ENCODE peak calls at places on chromosomes 5 and 9, in ten cellular contexts. O is GM23338, N is endothelial cell of umbilical vein, S is fibroblast of lung, K is OCI-LY7, L is astrocyte, A is HCT116, D is PC-3, T is mesendoderm, U is HepG2. V is an unnamed sample. For H3K79me2, the result is how much of the 10 kb centered on the place peaks cover.

GRCh38 chr9:4027616-4028015 is 272.3 kb downstream of the GLIS3 start:
- DNase-seq in O (no peak), N (no peak), S (no peak), K (no peak), L (no peak), A (no peak), D (no peak), T (no peak), U (no peak), V (no peak)

GRCh38 chr5:98957307-98957706 is 28.5 kb upstream of the CHD1 start:
- DNase-seq in O (no peak), N (peak), S (no peak), K (no peak), L (no peak), A (no peak), D (no peak), T (no peak), U (no peak), V (no peak)

GRCh38 chr5:55582256-55582655 is 47.5 kb upstream of the PLPP1 start:
- DNase-seq in O (no peak), N (no peak), S (no peak), K (no peak), L (no peak), A (no peak), D (no peak), T (no peak), U (no peak), V (no peak)

GRCh38 chr9:12815895-12816294 is 41.1 kb downstream of the LURAP1L start:
- DNase-seq in O (no peak), N (no peak), S (peak), K (no peak), L (no peak), A (no peak), D (peak), T (no peak), U (no peak), V (peak)

GRCh38 chr5:23411200-23411599 is 96.2 kb upstream of the PRDM9 start:
- DNase-seq in O (no peak), N (no peak), S (no peak), K (no peak), L (no peak), A (no peak), D (no peak), T (no peak), U (no peak), V (no peak)

GRCh38 chr9:123607987-123608565 is 252.1 kb downstream of the CRB2 start:
- DNase-seq in O (no peak), N (no peak), S (no peak), K (peak), L (no peak), A (no peak), D (no peak), T (no peak), U (no peak), V (no peak)

GRCh38 chr9:129497064-129497836 is 123.7 kb downstream of the C9orf50 start:
- DNase-seq in O (peak), N (peak), S (no peak), K (no peak), L (no peak), A (no peak), D (no peak), T (no peak), U (no peak), V (peak)

GRCh38 chr9:97703437-97704326 is 6.5 kb upstream of the XPA start:
- DNase-seq in O (no peak), N (peak), S (peak), K (no peak), L (peak), A (peak), D (peak), T (peak), U (peak), V (peak)

GRCh38 chr9:121906074-121906520 is 187.0 kb downstream of the TTLL11 start:
- DNase-seq in O (no peak), N (peak), S (no peak), K (no peak), L (no peak), A (no peak), D (no peak), T (no peak), U (no peak), V (peak)

GRCh38 chr5:51495672-51496071 is 112.4 kb downstream of the ISL1 start:
- DNase-seq in O (no peak), N (peak), S (peak), K (no peak), L (peak), A (no peak), D (peak), T (peak), U (no peak), V (peak)

GRCh38 chr9:136117291-136118060 is 1.2 kb downstream of the TMEM250 start:
- DNase-seq in O (peak), N (no peak), S (no peak), K (peak), L (no peak), A (no peak), D (no peak), T (no peak), U (peak), V (peak)

GRCh38 chr9:79054500-79054899 is 517.3 kb upstream of the TLE4 start:
- DNase-seq in O (no peak), N (no peak), S (peak), K (no peak), L (peak), A (no peak), D (no peak), T (no peak), U (no peak), V (no peak)

GRCh38 chr5:150302301-150303069 is at the start of gene ARSI:
- DNase-seq in O (peak), N (no peak), S (peak), K (no peak), L (no peak), A (no peak), D (peak), T (peak), U (no peak), V (peak)

GRCh38 chr5:35213608-35214007 is 16.7 kb downstream of the PRLR start:
- DNase-seq in O (no peak), N (no peak), S (no peak), K (no peak), L (no peak), A (no peak), D (peak), T (peak), U (no peak), V (peak)

GRCh38 chr5:8813180-8813579 is 732.7 kb downstream of the SEMA5A start:
- DNase-seq in O (no peak), N (no peak), S (peak), K (no peak), L (no peak), A (no peak), D (no peak), T (no peak), U (no peak), V (no peak)

GRCh38 chr5:61293051-61293450 is 39.0 kb upstream of the ZSWIM6 start:
- DNase-seq in O (no peak), N (no peak), S (no peak), K (no peak), L (no peak), A (no peak), D (peak), T (no peak), U (no peak), V (no peak)

DNA sequence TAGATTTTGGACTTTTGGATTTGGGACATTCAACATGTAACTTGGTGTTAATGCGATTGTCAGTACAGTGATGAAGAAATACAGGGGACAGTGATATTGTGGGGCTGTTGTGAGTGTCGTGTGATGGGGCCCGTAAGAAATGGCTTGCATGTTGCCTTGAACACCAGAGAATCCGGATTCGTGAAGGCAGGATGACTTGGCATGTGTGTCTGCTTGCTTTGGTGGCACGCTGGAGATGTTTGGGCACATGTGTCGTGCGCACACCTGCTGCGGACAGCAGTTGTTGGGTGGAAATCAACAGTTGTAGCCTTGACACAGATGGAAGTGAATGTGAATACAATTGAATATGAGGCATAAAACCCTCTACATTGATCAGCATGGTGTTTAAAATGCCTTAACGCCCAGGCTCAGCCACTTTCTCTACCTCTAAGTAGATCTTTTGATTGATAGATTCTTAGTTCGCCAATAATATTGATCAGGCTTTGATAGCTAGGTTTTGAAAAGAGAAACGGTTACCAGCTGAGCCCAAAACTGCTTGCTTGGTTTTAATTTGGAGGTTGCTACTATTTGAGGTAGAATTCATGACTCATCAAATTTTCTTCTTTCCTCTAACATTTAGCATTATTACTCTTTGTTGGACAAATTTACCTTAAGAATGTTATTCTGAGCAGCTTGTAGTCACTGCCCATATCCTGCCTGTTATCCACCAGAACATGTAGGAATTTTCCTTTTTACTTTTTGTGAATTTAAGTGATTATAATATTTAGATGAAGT is 94.4 kb downstream of the TRIO start:
- DNase-seq in O (no peak), N (no peak), S (no peak), K (no peak), L (peak), A (no peak), D (no peak), T (no peak), U (no peak), V (no peak)
- H3K79me2 ChIP-seq in O (half or more), N (half or more), S (half or more), K (under half), L (half or more), A (half or more), D (half or more), T (half or more), U (half or more), V (half or more)

DNA sequence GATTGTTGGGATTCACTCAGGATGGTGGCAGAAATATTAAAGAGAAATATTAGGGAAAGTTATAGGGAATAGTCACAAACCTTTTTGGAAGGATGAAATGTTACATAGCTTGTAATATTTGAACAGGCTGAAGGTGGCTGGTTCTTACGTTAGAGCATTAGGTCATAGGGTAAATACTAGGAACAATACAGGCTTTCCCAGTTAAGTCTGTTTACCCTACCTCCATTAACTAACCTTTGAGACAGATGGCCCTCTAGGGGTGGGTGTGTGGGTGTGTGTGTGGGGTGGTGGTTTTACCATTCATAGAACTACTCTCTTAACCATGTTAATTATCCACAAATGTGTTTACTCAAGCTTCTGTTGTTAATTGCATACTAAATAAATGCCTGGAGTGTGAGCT is 94.3 kb upstream of the STK32A start:
- DNase-seq in O (no peak), N (no peak), S (no peak), K (no peak), L (no peak), A (no peak), D (no peak), T (no peak), U (peak), V (no peak)
- H3K4me2 ChIP-seq in O (no peak), N (no peak), S (no peak), K (no peak), L (no peak), A (no peak), D (no peak), T (no peak), U (peak), V (no peak)

GRCh38 chr9:38066167-38066906 is 2.7 kb downstream of the SHB start:
- DNase-seq in O (peak), N (no peak), S (no peak), K (no peak), L (no peak), A (no peak), D (peak), T (peak), U (no peak), V (peak)
- H3K79me2 ChIP-seq in O (half or more), N (half or more), S (half or more), K (under half), L (half or more), A (half or more), D (half or more), T (half or more), U (half or more), V (half or more)

GRCh38 chr5:69504036-69504435 is 11.4 kb downstream of the OCLN start:
- DNase-seq in O (no peak), N (no peak), S (no peak), K (no peak), L (no peak), A (no peak), D (no peak), T (no peak), U (no peak), V (peak)

GRCh38 chr5:69498384-69498783 is 5.8 kb downstream of the OCLN start:
- DNase-seq in O (no peak), N (no peak), S (no peak), K (no peak), L (peak), A (no peak), D (peak), T (peak), U (no peak), V (peak)

GRCh38 chr5:69502375-69503143 is 10.0 kb downstream of the OCLN start:
- DNase-seq in O (no peak), N (peak), S (peak), K (no peak), L (peak), A (no peak), D (peak), T (peak), U (peak), V (peak)

GRCh38 chr5:69505306-69505705 is 12.7 kb downstream of the OCLN start:
- DNase-seq in O (no peak), N (no peak), S (no peak), K (no peak), L (no peak), A (no peak), D (no peak), T (no peak), U (no peak), V (no peak)

GRCh38 chr5:69503144-69503488 is 10.5 kb downstream of the OCLN start:
- DNase-seq in O (no peak), N (no peak), S (no peak), K (no peak), L (no peak), A (no peak), D (peak), T (no peak), U (no peak), V (no peak)
- H3K4me2 ChIP-seq in O (peak), N (no peak), S (peak), K (peak), L (peak), A (peak), D (peak), T (no peak), U (no peak), V (peak)

GRCh38 chr5:157562111-157562581 is 13.4 kb downstream of the ADAM19 start:
- DNase-seq in O (peak), N (no peak), S (peak), K (no peak), L (no peak), A (no peak), D (no peak), T (no peak), U (no peak), V (peak)

GRCh38 chr5:157558681-157559080 is 16.9 kb downstream of the ADAM19 start:
- DNase-seq in O (no peak), N (no peak), S (no peak), K (no peak), L (no peak), A (no peak), D (peak), T (peak), U (no peak), V (peak)

GRCh38 chr5:157560560-157560959 is 15.0 kb downstream of the ADAM19 start:
- DNase-seq in O (no peak), N (no peak), S (no peak), K (no peak), L (no peak), A (no peak), D (no peak), T (no peak), U (no peak), V (peak)

GRCh38 chr5:157559301-157559700 is 16.3 kb downstream of the ADAM19 start:
- DNase-seq in O (no peak), N (no peak), S (peak), K (no peak), L (no peak), A (no peak), D (peak), T (no peak), U (no peak), V (peak)

DNA sequence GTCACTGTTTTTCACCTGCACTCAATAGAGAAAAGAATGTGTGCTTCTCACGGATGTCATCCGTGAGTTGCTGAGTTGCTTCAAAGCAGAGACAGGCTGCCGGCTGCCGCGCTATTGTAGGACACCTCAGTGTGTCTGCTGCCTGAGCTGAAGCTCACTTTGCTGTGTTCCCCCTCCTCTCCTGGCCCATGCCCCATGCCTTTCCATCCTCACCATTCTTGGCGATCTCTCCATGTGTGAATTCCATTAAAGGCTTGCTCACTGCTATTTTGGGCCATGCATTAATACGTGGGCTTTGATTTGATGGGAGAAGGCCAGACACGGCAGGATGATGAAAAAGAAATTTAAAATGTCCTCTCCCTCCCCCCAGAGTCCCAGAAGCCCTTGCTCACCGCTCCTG is 14.5 kb downstream of the ADAM19 start:
- DNase-seq in O (no peak), N (no peak), S (no peak), K (no peak), L (peak), A (no peak), D (no peak), T (no peak), U (no peak), V (no peak)
- H3K79me2 ChIP-seq in O (under half), N (under half), S (under half), K (under half), L (half or more), A (half or more), D (half or more), T (half or more), U (under half), V (half or more)

DNA sequence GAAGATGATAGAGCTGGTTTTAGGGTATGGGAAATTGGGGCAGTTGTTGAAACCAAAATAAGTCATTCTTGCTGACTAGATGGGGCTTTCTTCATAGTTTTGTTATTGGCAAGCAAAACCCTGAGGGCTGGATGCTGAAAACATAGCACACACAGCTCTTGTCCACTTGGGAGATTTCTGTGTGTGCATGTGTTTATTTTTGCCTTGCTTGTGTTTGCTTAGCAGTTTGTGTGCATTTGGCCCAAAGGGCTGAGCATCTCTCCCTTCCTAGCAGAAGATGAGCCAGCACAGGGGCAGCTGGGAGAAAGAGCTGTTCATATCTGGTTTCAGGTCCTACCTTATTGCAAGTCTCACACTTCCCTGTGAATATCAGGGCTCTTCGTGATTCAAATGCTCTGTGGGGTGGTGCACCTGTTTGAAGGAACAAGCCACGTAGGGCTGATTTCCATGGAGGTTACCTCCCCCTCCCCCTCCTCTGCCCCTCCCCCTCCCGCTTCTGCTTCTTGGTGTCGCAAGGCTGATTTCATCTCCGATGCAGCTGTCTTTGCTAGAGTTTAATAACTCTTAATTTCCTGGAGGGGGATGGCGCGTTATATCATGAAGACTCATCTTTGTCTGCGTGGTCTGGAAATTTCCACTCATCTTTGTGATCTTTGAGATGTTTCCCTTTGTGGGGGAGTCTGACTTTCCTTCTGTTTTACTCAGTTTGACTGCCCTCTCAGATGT is 296.5 kb downstream of the ARHGAP26 start:
- DNase-seq in O (no peak), N (no peak), S (peak), K (peak), L (no peak), A (no peak), D (no peak), T (no peak), U (no peak), V (peak)
- H3K4me2 ChIP-seq in O (no peak), N (no peak), S (no peak), K (peak), L (no peak), A (no peak), D (no peak), T (no peak), U (no peak), V (peak)

V was measured in GM23248.